ENCODE peak calls at places on chromosome 7, in nine cellular contexts. One of them, this sample, is unnamed.

GRCh38 chr7:29288534-29289091 is 94.0 kb downstream of the CHN2 start:
- DNase-seq in DMS153: peak
- DNase-seq in CD4-positive, alpha-beta T cell: no peak
- DNase-seq in NCI-H1105: peak
- DNase-seq in stimulated activated CD8-positive, alpha-beta memory T cell treated with anti-CD3 and anti-CD28 coated beads, Interleukin-7, amount 100 ng/mL, for 1 hour: no peak
- DNase-seq in hepatocyte: no peak
- DNase-seq in Peyer's patch: no peak
- DNase-seq in mesothelial cell of epicardium: no peak
- DNase-seq in A549: no peak
- DNase-seq in this sample: no peak

GRCh38 chr7:159028456-159029401 is 115.9 kb downstream of the VIPR2 start:
- DNase-seq in DMS153: no peak
- DNase-seq in CD4-positive, alpha-beta T cell: no peak
- DNase-seq in NCI-H1105: no peak
- DNase-seq in stimulated activated CD8-positive, alpha-beta memory T cell treated with anti-CD3 and anti-CD28 coated beads, Interleukin-7, amount 100 ng/mL, for 1 hour: no peak
- DNase-seq in hepatocyte: peak
- DNase-seq in Peyer's patch: peak
- DNase-seq in mesothelial cell of epicardium: no peak
- DNase-seq in A549: no peak
- DNase-seq in this sample: no peak

GRCh38 chr7:11261470-11261869 is 287.8 kb downstream of the PHF14 start:
- DNase-seq in DMS153: peak
- DNase-seq in CD4-positive, alpha-beta T cell: no peak
- DNase-seq in NCI-H1105: peak
- DNase-seq in stimulated activated CD8-positive, alpha-beta memory T cell treated with anti-CD3 and anti-CD28 coated beads, Interleukin-7, amount 100 ng/mL, for 1 hour: no peak
- DNase-seq in hepatocyte: peak
- DNase-seq in Peyer's patch: no peak
- DNase-seq in mesothelial cell of epicardium: no peak
- DNase-seq in A549: peak
- DNase-seq in this sample: no peak

GRCh38 chr7:95011156-95011928 is 103.9 kb downstream of the PPP1R9A start:
- DNase-seq in DMS153: no peak
- DNase-seq in CD4-positive, alpha-beta T cell: no peak
- DNase-seq in NCI-H1105: no peak
- DNase-seq in stimulated activated CD8-positive, alpha-beta memory T cell treated with anti-CD3 and anti-CD28 coated beads, Interleukin-7, amount 100 ng/mL, for 1 hour: no peak
- DNase-seq in hepatocyte: no peak
- DNase-seq in Peyer's patch: no peak
- DNase-seq in mesothelial cell of epicardium: no peak
- DNase-seq in A549: peak
- DNase-seq in this sample: no peak

GRCh38 chr7:85030893-85031292 is 156.0 kb downstream of the SEMA3D start:
- DNase-seq in DMS153: no peak
- DNase-seq in CD4-positive, alpha-beta T cell: no peak
- DNase-seq in NCI-H1105: peak
- DNase-seq in stimulated activated CD8-positive, alpha-beta memory T cell treated with anti-CD3 and anti-CD28 coated beads, Interleukin-7, amount 100 ng/mL, for 1 hour: no peak
- DNase-seq in hepatocyte: peak
- DNase-seq in Peyer's patch: no peak
- DNase-seq in mesothelial cell of epicardium: no peak
- DNase-seq in A549: peak
- DNase-seq in this sample: peak

GRCh38 chr7:95730493-95731280 is 41.7 kb upstream of the DYNC1I1 start:
- DNase-seq in DMS153: no peak
- DNase-seq in CD4-positive, alpha-beta T cell: no peak
- DNase-seq in NCI-H1105: peak
- DNase-seq in stimulated activated CD8-positive, alpha-beta memory T cell treated with anti-CD3 and anti-CD28 coated beads, Interleukin-7, amount 100 ng/mL, for 1 hour: no peak
- DNase-seq in hepatocyte: no peak
- DNase-seq in Peyer's patch: no peak
- DNase-seq in mesothelial cell of epicardium: no peak
- DNase-seq in A549: no peak
- DNase-seq in this sample: no peak

GRCh38 chr7:136869006-136869961 is 832 bp downstream of the CHRM2 start:
- DNase-seq in DMS153: no peak
- DNase-seq in CD4-positive, alpha-beta T cell: no peak
- DNase-seq in NCI-H1105: no peak
- DNase-seq in stimulated activated CD8-positive, alpha-beta memory T cell treated with anti-CD3 and anti-CD28 coated beads, Interleukin-7, amount 100 ng/mL, for 1 hour: no peak
- DNase-seq in hepatocyte: peak
- DNase-seq in Peyer's patch: no peak
- DNase-seq in mesothelial cell of epicardium: peak
- DNase-seq in A549: no peak
- DNase-seq in this sample: no peak

GRCh38 chr7:95908499-95908898 is 136.1 kb downstream of the DYNC1I1 start:
- DNase-seq in DMS153: no peak
- DNase-seq in CD4-positive, alpha-beta T cell: no peak
- DNase-seq in NCI-H1105: no peak
- DNase-seq in stimulated activated CD8-positive, alpha-beta memory T cell treated with anti-CD3 and anti-CD28 coated beads, Interleukin-7, amount 100 ng/mL, for 1 hour: no peak
- DNase-seq in hepatocyte: no peak
- DNase-seq in Peyer's patch: no peak
- DNase-seq in mesothelial cell of epicardium: no peak
- DNase-seq in A549: no peak
- DNase-seq in this sample: peak

GRCh38 chr7:131057015-131057518 is 270.6 kb upstream of the MKLN1 start:
- DNase-seq in DMS153: no peak
- DNase-seq in CD4-positive, alpha-beta T cell: no peak
- DNase-seq in NCI-H1105: no peak
- DNase-seq in stimulated activated CD8-positive, alpha-beta memory T cell treated with anti-CD3 and anti-CD28 coated beads, Interleukin-7, amount 100 ng/mL, for 1 hour: no peak
- DNase-seq in hepatocyte: peak
- DNase-seq in Peyer's patch: peak
- DNase-seq in mesothelial cell of epicardium: no peak
- DNase-seq in A549: no peak
- DNase-seq in this sample: peak

GRCh38 chr7:126441745-126442144 is 811.0 kb downstream of the GRM8 start:
- DNase-seq in DMS153: no peak
- DNase-seq in CD4-positive, alpha-beta T cell: no peak
- DNase-seq in NCI-H1105: no peak
- DNase-seq in stimulated activated CD8-positive, alpha-beta memory T cell treated with anti-CD3 and anti-CD28 coated beads, Interleukin-7, amount 100 ng/mL, for 1 hour: no peak
- DNase-seq in hepatocyte: no peak
- DNase-seq in Peyer's patch: no peak
- DNase-seq in mesothelial cell of epicardium: no peak
- DNase-seq in A549: no peak
- DNase-seq in this sample: no peak

GRCh38 chr7:87398441-87398840 is 53.0 kb downstream of the CROT start:
- DNase-seq in DMS153: no peak
- DNase-seq in CD4-positive, alpha-beta T cell: no peak
- DNase-seq in NCI-H1105: no peak
- DNase-seq in stimulated activated CD8-positive, alpha-beta memory T cell treated with anti-CD3 and anti-CD28 coated beads, Interleukin-7, amount 100 ng/mL, for 1 hour: no peak
- DNase-seq in hepatocyte: no peak
- DNase-seq in Peyer's patch: no peak
- DNase-seq in mesothelial cell of epicardium: no peak
- DNase-seq in A549: no peak
- DNase-seq in this sample: peak

GRCh38 chr7:55521543-55522267 is 50.6 kb downstream of the VOPP1 start:
- DNase-seq in DMS153: no peak
- DNase-seq in CD4-positive, alpha-beta T cell: no peak
- DNase-seq in NCI-H1105: no peak
- DNase-seq in stimulated activated CD8-positive, alpha-beta memory T cell treated with anti-CD3 and anti-CD28 coated beads, Interleukin-7, amount 100 ng/mL, for 1 hour: no peak
- DNase-seq in hepatocyte: no peak
- DNase-seq in Peyer's patch: no peak
- DNase-seq in mesothelial cell of epicardium: no peak
- DNase-seq in A549: no peak
- DNase-seq in this sample: no peak

GRCh38 chr7:431658-432111 is 88.0 kb downstream of the PDGFA start:
- DNase-seq in DMS153: no peak
- DNase-seq in CD4-positive, alpha-beta T cell: no peak
- DNase-seq in NCI-H1105: no peak
- DNase-seq in stimulated activated CD8-positive, alpha-beta memory T cell treated with anti-CD3 and anti-CD28 coated beads, Interleukin-7, amount 100 ng/mL, for 1 hour: no peak
- DNase-seq in hepatocyte: no peak
- DNase-seq in Peyer's patch: no peak
- DNase-seq in mesothelial cell of epicardium: no peak
- DNase-seq in A549: no peak
- DNase-seq in this sample: no peak

GRCh38 chr7:142120474-142121000 is 9.0 kb downstream of the MGAM2 start:
- DNase-seq in DMS153: no peak
- DNase-seq in CD4-positive, alpha-beta T cell: no peak
- DNase-seq in NCI-H1105: no peak
- DNase-seq in stimulated activated CD8-positive, alpha-beta memory T cell treated with anti-CD3 and anti-CD28 coated beads, Interleukin-7, amount 100 ng/mL, for 1 hour: no peak
- DNase-seq in hepatocyte: peak
- DNase-seq in Peyer's patch: no peak
- DNase-seq in mesothelial cell of epicardium: no peak
- DNase-seq in A549: no peak
- DNase-seq in this sample: no peak

GRCh38 chr7:102447311-102447710 is 13.9 kb downstream of the ORAI2 start:
- DNase-seq in DMS153: no peak
- DNase-seq in CD4-positive, alpha-beta T cell: no peak
- DNase-seq in NCI-H1105: no peak
- DNase-seq in stimulated activated CD8-positive, alpha-beta memory T cell treated with anti-CD3 and anti-CD28 coated beads, Interleukin-7, amount 100 ng/mL, for 1 hour: no peak
- DNase-seq in hepatocyte: no peak
- DNase-seq in Peyer's patch: no peak
- DNase-seq in mesothelial cell of epicardium: no peak
- DNase-seq in A549: no peak
- DNase-seq in this sample: no peak

GRCh38 chr7:107394831-107395230 is 75.0 kb upstream of the GPR22 start:
- DNase-seq in DMS153: no peak
- DNase-seq in CD4-positive, alpha-beta T cell: no peak
- DNase-seq in NCI-H1105: no peak
- DNase-seq in stimulated activated CD8-positive, alpha-beta memory T cell treated with anti-CD3 and anti-CD28 coated beads, Interleukin-7, amount 100 ng/mL, for 1 hour: no peak
- DNase-seq in hepatocyte: no peak
- DNase-seq in Peyer's patch: no peak
- DNase-seq in mesothelial cell of epicardium: no peak
- DNase-seq in A549: no peak
- DNase-seq in this sample: no peak

GRCh38 chr7:150373049-150373801 is 4.6 kb downstream of the REPIN1 start:
- DNase-seq in DMS153: no peak
- DNase-seq in CD4-positive, alpha-beta T cell: no peak
- DNase-seq in NCI-H1105: no peak
- DNase-seq in stimulated activated CD8-positive, alpha-beta memory T cell treated with anti-CD3 and anti-CD28 coated beads, Interleukin-7, amount 100 ng/mL, for 1 hour: no peak
- DNase-seq in hepatocyte: no peak
- DNase-seq in Peyer's patch: no peak
- DNase-seq in mesothelial cell of epicardium: no peak
- DNase-seq in A549: no peak
- DNase-seq in this sample: no peak

GRCh38 chr7:136533732-136534131 is 334.7 kb upstream of the CHRM2 start:
- DNase-seq in DMS153: no peak
- DNase-seq in CD4-positive, alpha-beta T cell: no peak
- DNase-seq in NCI-H1105: no peak
- DNase-seq in stimulated activated CD8-positive, alpha-beta memory T cell treated with anti-CD3 and anti-CD28 coated beads, Interleukin-7, amount 100 ng/mL, for 1 hour: no peak
- DNase-seq in hepatocyte: no peak
- DNase-seq in Peyer's patch: no peak
- DNase-seq in mesothelial cell of epicardium: no peak
- DNase-seq in A549: no peak
- DNase-seq in this sample: no peak

GRCh38 chr7:121960678-121961461 is 87.9 kb downstream of the PTPRZ1 start:
- DNase-seq in DMS153: no peak
- DNase-seq in CD4-positive, alpha-beta T cell: no peak
- DNase-seq in NCI-H1105: no peak
- DNase-seq in stimulated activated CD8-positive, alpha-beta memory T cell treated with anti-CD3 and anti-CD28 coated beads, Interleukin-7, amount 100 ng/mL, for 1 hour: no peak
- DNase-seq in hepatocyte: peak
- DNase-seq in Peyer's patch: no peak
- DNase-seq in mesothelial cell of epicardium: no peak
- DNase-seq in A549: peak
- DNase-seq in this sample: no peak

GRCh38 chr7:39605087-39605486 is 18.3 kb upstream of the RALA start:
- DNase-seq in DMS153: no peak
- DNase-seq in CD4-positive, alpha-beta T cell: no peak
- DNase-seq in NCI-H1105: no peak
- DNase-seq in stimulated activated CD8-positive, alpha-beta memory T cell treated with anti-CD3 and anti-CD28 coated beads, Interleukin-7, amount 100 ng/mL, for 1 hour: no peak
- DNase-seq in hepatocyte: no peak
- DNase-seq in Peyer's patch: no peak
- DNase-seq in mesothelial cell of epicardium: no peak
- DNase-seq in A549: peak
- DNase-seq in this sample: no peak

GRCh38 chr7:91264083-91264923 is at the start of gene FZD1:
- DNase-seq in DMS153: peak
- DNase-seq in CD4-positive, alpha-beta T cell: no peak
- DNase-seq in NCI-H1105: peak
- DNase-seq in stimulated activated CD8-positive, alpha-beta memory T cell treated with anti-CD3 and anti-CD28 coated beads, Interleukin-7, amount 100 ng/mL, for 1 hour: no peak
- DNase-seq in hepatocyte: peak
- DNase-seq in Peyer's patch: peak
- DNase-seq in mesothelial cell of epicardium: peak
- DNase-seq in A549: peak
- DNase-seq in this sample: peak

GRCh38 chr7:691361-692045 is 35.0 kb upstream of the DNAAF5 start:
- DNase-seq in DMS153: no peak
- DNase-seq in CD4-positive, alpha-beta T cell: no peak
- DNase-seq in NCI-H1105: no peak
- DNase-seq in stimulated activated CD8-positive, alpha-beta memory T cell treated with anti-CD3 and anti-CD28 coated beads, Interleukin-7, amount 100 ng/mL, for 1 hour: no peak
- DNase-seq in hepatocyte: peak
- DNase-seq in Peyer's patch: no peak
- DNase-seq in mesothelial cell of epicardium: no peak
- DNase-seq in A549: no peak
- DNase-seq in this sample: no peak

GRCh38 chr7:3439333-3440030 is 138.4 kb downstream of the SDK1 start:
- DNase-seq in DMS153: no peak
- DNase-seq in CD4-positive, alpha-beta T cell: no peak
- DNase-seq in NCI-H1105: no peak
- DNase-seq in stimulated activated CD8-positive, alpha-beta memory T cell treated with anti-CD3 and anti-CD28 coated beads, Interleukin-7, amount 100 ng/mL, for 1 hour: no peak
- DNase-seq in hepatocyte: peak
- DNase-seq in Peyer's patch: no peak
- DNase-seq in mesothelial cell of epicardium: no peak
- DNase-seq in A549: peak
- DNase-seq in this sample: peak

GRCh38 chr7:36661135-36661840 is 63.0 kb downstream of the AOAH start:
- DNase-seq in DMS153: peak
- DNase-seq in CD4-positive, alpha-beta T cell: no peak
- DNase-seq in NCI-H1105: no peak
- DNase-seq in stimulated activated CD8-positive, alpha-beta memory T cell treated with anti-CD3 and anti-CD28 coated beads, Interleukin-7, amount 100 ng/mL, for 1 hour: no peak
- DNase-seq in hepatocyte: peak
- DNase-seq in Peyer's patch: no peak
- DNase-seq in mesothelial cell of epicardium: no peak
- DNase-seq in A549: peak
- DNase-seq in this sample: no peak

GRCh38 chr7:79272066-79272669 is 181.3 kb downstream of the MAGI2 start:
- DNase-seq in DMS153: peak
- DNase-seq in CD4-positive, alpha-beta T cell: no peak
- DNase-seq in NCI-H1105: peak
- DNase-seq in stimulated activated CD8-positive, alpha-beta memory T cell treated with anti-CD3 and anti-CD28 coated beads, Interleukin-7, amount 100 ng/mL, for 1 hour: no peak
- DNase-seq in hepatocyte: peak
- DNase-seq in Peyer's patch: no peak
- DNase-seq in mesothelial cell of epicardium: no peak
- DNase-seq in A549: peak
- DNase-seq in this sample: peak

GRCh38 chr7:44665531-44666213 is 59.2 kb downstream of the OGDH start:
- DNase-seq in DMS153: no peak
- DNase-seq in CD4-positive, alpha-beta T cell: no peak
- DNase-seq in NCI-H1105: no peak
- DNase-seq in stimulated activated CD8-positive, alpha-beta memory T cell treated with anti-CD3 and anti-CD28 coated beads, Interleukin-7, amount 100 ng/mL, for 1 hour: no peak
- DNase-seq in hepatocyte: no peak
- DNase-seq in Peyer's patch: no peak
- DNase-seq in mesothelial cell of epicardium: no peak
- DNase-seq in A549: no peak
- DNase-seq in this sample: peak

GRCh38 chr7:129958643-129959479 is 6.1 kb upstream of the UBE2H start:
- DNase-seq in DMS153: no peak
- DNase-seq in CD4-positive, alpha-beta T cell: no peak
- DNase-seq in NCI-H1105: no peak
- DNase-seq in stimulated activated CD8-positive, alpha-beta memory T cell treated with anti-CD3 and anti-CD28 coated beads, Interleukin-7, amount 100 ng/mL, for 1 hour: no peak
- DNase-seq in hepatocyte: peak
- DNase-seq in Peyer's patch: no peak
- DNase-seq in mesothelial cell of epicardium: no peak
- DNase-seq in A549: peak
- DNase-seq in this sample: no peak

GRCh38 chr7:53003653-53004445 is 31.6 kb upstream of the POM121L12 start:
- DNase-seq in DMS153: no peak
- DNase-seq in CD4-positive, alpha-beta T cell: no peak
- DNase-seq in NCI-H1105: no peak
- DNase-seq in stimulated activated CD8-positive, alpha-beta memory T cell treated with anti-CD3 and anti-CD28 coated beads, Interleukin-7, amount 100 ng/mL, for 1 hour: no peak
- DNase-seq in hepatocyte: no peak
- DNase-seq in Peyer's patch: no peak
- DNase-seq in mesothelial cell of epicardium: no peak
- DNase-seq in A549: no peak
- DNase-seq in this sample: no peak

GRCh38 chr7:158110034-158110590 is 477.5 kb downstream of the PTPRN2 start:
- DNase-seq in DMS153: no peak
- DNase-seq in CD4-positive, alpha-beta T cell: no peak
- DNase-seq in NCI-H1105: no peak
- DNase-seq in stimulated activated CD8-positive, alpha-beta memory T cell treated with anti-CD3 and anti-CD28 coated beads, Interleukin-7, amount 100 ng/mL, for 1 hour: no peak
- DNase-seq in hepatocyte: no peak
- DNase-seq in Peyer's patch: no peak
- DNase-seq in mesothelial cell of epicardium: no peak
- DNase-seq in A549: no peak
- DNase-seq in this sample: no peak

GRCh38 chr7:158377800-158378623 is 209.6 kb downstream of the PTPRN2 start:
- DNase-seq in DMS153: peak
- DNase-seq in CD4-positive, alpha-beta T cell: no peak
- DNase-seq in NCI-H1105: no peak
- DNase-seq in stimulated activated CD8-positive, alpha-beta memory T cell treated with anti-CD3 and anti-CD28 coated beads, Interleukin-7, amount 100 ng/mL, for 1 hour: no peak
- DNase-seq in hepatocyte: peak
- DNase-seq in Peyer's patch: no peak
- DNase-seq in mesothelial cell of epicardium: no peak
- DNase-seq in A549: no peak
- DNase-seq in this sample: no peak

GRCh38 chr7:158443688-158444483 is 143.7 kb downstream of the PTPRN2 start:
- DNase-seq in DMS153: no peak
- DNase-seq in CD4-positive, alpha-beta T cell: no peak
- DNase-seq in NCI-H1105: no peak
- DNase-seq in stimulated activated CD8-positive, alpha-beta memory T cell treated with anti-CD3 and anti-CD28 coated beads, Interleukin-7, amount 100 ng/mL, for 1 hour: no peak
- DNase-seq in hepatocyte: no peak
- DNase-seq in Peyer's patch: no peak
- DNase-seq in mesothelial cell of epicardium: no peak
- DNase-seq in A549: no peak
- DNase-seq in this sample: no peak